ENCODE peak calls at places on chromosomes 6 and 20, in five cellular contexts. B is OCI-LY7; Q is progenitor cell of endocrine pancreas; J is hepatocyte; N is CD8-positive, alpha-beta T cell. D is an unnamed sample.

GRCh38 chr6:149961728-149962425 is 1.9 kb upstream of the ULBP1 start:
- DNase-seq in N (no peak), J (no peak), Q (no peak), B (peak; percentile 59), D (no peak)

GRCh38 chr6:119346914-119347313 is 2.6 kb downstream of the MAN1A1 start:
- DNase-seq in Q (no peak), N (no peak), B (no peak), J (no peak), D (no peak)

GRCh38 chr6:119128252-119128912 is 49.9 kb upstream of the FAM184A start:
- DNase-seq in N (no peak), B (no peak), J (no peak), Q (no peak), D (no peak)

GRCh38 chr6:157555795-157556645 is 175.0 kb downstream of the ZDHHC14 start:
- DNase-seq in B (no peak), Q (no peak), N (no peak), J (no peak), D (no peak)

GRCh38 chr6:41098366-41098765 is 25.6 kb downstream of the NFYA start:
- DNase-seq in J (no peak), Q (no peak), B (no peak), N (no peak), D (no peak)

GRCh38 chr6:31473780-31474725 is 23.9 kb upstream of the MICB start:
- DNase-seq in Q (no peak), J (no peak), B (no peak), N (no peak), D (no peak)

GRCh38 chr20:52539891-52540290 is 348.3 kb upstream of the ZFP64 start:
- DNase-seq in Q (no peak), N (no peak), J (peak; percentile 57), B (peak; percentile 22), D (no peak)

GRCh38 chr6:161344640-161345039 is 70.8 kb upstream of the AGPAT4 start:
- DNase-seq in J (peak; percentile 63), B (no peak), Q (no peak), N (no peak), D (no peak)

GRCh38 chr20:61857884-61858283 is 207.8 kb downstream of the TAF4 start:
- DNase-seq in Q (no peak), B (no peak), J (no peak), N (no peak), D (no peak)

GRCh38 chr20:19205999-19206398 is 6.4 kb upstream of the SLC24A3 start:
- DNase-seq in N (peak; percentile 45), Q (peak; percentile 67), J (peak; percentile 84), B (peak; percentile 57), D (peak; percentile 18)

GRCh38 chr6:150408842-150409241 is 40.0 kb downstream of the IYD start:
- DNase-seq in N (no peak), J (no peak), B (no peak), Q (no peak), D (no peak)

GRCh38 chr20:45339084-45339483 is 9.1 kb downstream of the SDC4 start:
- DNase-seq in N (no peak), B (no peak), Q (no peak), J (peak; percentile 36), D (no peak)

GRCh38 chr6:154347981-154348380 is 8.6 kb downstream of the IPCEF1 start:
- DNase-seq in Q (no peak), B (no peak), J (no peak), N (no peak), D (no peak)

GRCh38 chr6:88165877-88166492 is at the start of gene CNR1:
- DNase-seq in N (no peak), J (peak; percentile 79), Q (peak; percentile 69), B (peak; percentile 83), D (peak; percentile 0)

GRCh38 chr6:158906926-158907325 is 87.8 kb upstream of the EZR start:
- DNase-seq in N (no peak), Q (no peak), B (no peak), J (no peak), D (no peak)

GRCh38 chr6:88650979-88651378 is 312.4 kb downstream of the RNGTT start:
- DNase-seq in Q (no peak), N (no peak), J (no peak), B (no peak), D (no peak)

GRCh38 chr6:14921878-14922277 is 324.0 kb upstream of the JARID2 start:
- DNase-seq in Q (no peak), B (no peak), J (no peak), N (no peak), D (no peak)

GRCh38 chr6:168475188-168476013 is 34.4 kb downstream of the SMOC2 start:
- DNase-seq in B (no peak), N (no peak), J (no peak), Q (no peak), D (no peak)

GRCh38 chr6:32288426-32288825 is 64.6 kb upstream of the NOTCH4 start:
- DNase-seq in J (no peak), Q (no peak), B (no peak), N (no peak), D (no peak)

GRCh38 chr6:160668589-160668988 is 4.5 kb upstream of the LPA start:
- DNase-seq in J (no peak), N (no peak), Q (no peak), B (no peak), D (no peak)

GRCh38 chr20:10992776-10993175 is 319.0 kb upstream of the JAG1 start:
- DNase-seq in Q (no peak), J (no peak), B (no peak), N (no peak), D (no peak)

GRCh38 chr6:1310628-1311399 is 1.1 kb upstream of the FOXQ1 start:
- DNase-seq in B (no peak), N (no peak), Q (no peak), J (peak; percentile 73), D (no peak)

GRCh38 chr20:34111057-34111711 is 859 bp downstream of the EIF2S2 start:
- DNase-seq in J (peak; percentile 40), N (no peak), Q (no peak), B (peak; percentile 38), D (peak; percentile 46)

GRCh38 chr20:38789503-38790209 is 15.8 kb upstream of the PPP1R16B start:
- DNase-seq in J (no peak), B (no peak), N (no peak), Q (no peak), D (no peak)

GRCh38 chr6:167285077-167285770 is 5.9 kb upstream of the UNC93A start:
- DNase-seq in B (no peak), Q (no peak), J (no peak), N (no peak), D (no peak)

GRCh38 chr20:62605236-62605948 is 36.9 kb upstream of the SLCO4A1 start:
- DNase-seq in J (no peak), Q (no peak), N (no peak), B (no peak), D (no peak)

GRCh38 chr20:51473771-51474170 is 68.7 kb downstream of the NFATC2 start:
- DNase-seq in J (no peak), Q (no peak), N (no peak), B (no peak), D (no peak)

GRCh38 chr6:53128842-53129241 is 19.8 kb downstream of the GCM1 start:
- DNase-seq in Q (no peak), N (no peak), J (no peak), B (no peak), D (no peak)

GRCh38 chr6:35728663-35729348 is 8.0 kb upstream of the ARMC12 start:
- DNase-seq in Q (no peak), N (no peak), B (peak; percentile 85), J (no peak), D (no peak)

GRCh38 chr6:39092124-39092523 is 22.9 kb downstream of the SAYSD1 start:
- DNase-seq in B (no peak), N (no peak), J (no peak), Q (no peak), D (no peak)
- TF ChIP-seq CTCF in B (no peak), N (no peak), J (no peak), Q (peak; percentile 32), D (no peak)

GRCh38 chr6:34120953-34121675 is 24.8 kb downstream of the GRM4 start:
- DNase-seq in Q (no peak), N (no peak), B (no peak), J (peak; percentile 13), D (no peak)
- TF ChIP-seq CTCF in Q (no peak), N (no peak), B (no peak), J (no peak), D (no peak)

GRCh38 chr6:139129284-139129683 is 5.6 kb upstream of the HECA start:
- DNase-seq in Q (no peak), B (no peak), N (no peak), J (no peak), D (no peak)

GRCh38 chr6:139119553-139119952 is 15.3 kb upstream of the HECA start:
- DNase-seq in J (no peak), N (no peak), Q (no peak), B (peak; percentile 35), D (no peak)

GRCh38 chr6:139126255-139126654 is 8.6 kb upstream of the HECA start:
- DNase-seq in J (no peak), Q (no peak), N (no peak), B (no peak), D (peak; percentile 80)

DNA sequence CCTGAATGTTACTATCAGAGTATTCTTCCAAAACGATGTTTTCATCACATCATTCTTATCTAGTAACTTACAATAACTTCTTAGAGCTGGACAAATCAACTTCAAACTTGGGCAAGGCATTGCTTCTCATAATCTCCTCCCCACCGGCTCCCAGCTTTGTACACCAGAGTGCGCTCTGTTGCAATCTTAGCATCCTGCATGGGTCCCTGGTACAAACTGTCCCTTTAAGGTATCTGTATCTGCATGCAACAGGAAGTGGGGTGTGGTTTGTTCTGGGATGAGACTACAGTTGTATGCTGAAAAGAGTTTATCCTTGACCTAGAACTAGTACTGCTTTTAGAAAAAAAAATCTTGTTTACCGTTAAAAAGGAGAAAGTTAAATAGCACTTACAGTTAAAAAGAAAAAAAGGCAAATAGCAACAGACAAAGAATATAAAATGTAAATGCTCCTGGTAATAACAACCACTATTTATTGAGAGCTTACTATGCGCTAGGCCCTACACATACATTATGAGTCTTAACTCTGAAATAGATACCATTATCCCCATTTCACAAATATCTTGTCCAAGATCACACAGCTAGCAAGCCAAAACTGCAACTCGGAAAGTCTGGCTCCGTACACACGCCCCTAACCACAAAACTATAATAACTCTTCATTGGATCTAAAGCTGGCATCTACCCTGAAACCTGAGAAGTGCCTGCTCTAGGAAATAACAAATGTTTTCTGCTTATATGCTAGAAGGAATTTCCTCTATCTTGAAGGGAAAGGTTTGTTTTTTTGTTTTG is 9.8 kb upstream of the HECA start:
- DNase-seq in N (peak; percentile 72), J (peak; percentile 74), Q (no peak), B (peak; percentile 92), D (no peak)
- TF ChIP-seq CTCF in N (peak; percentile 86), J (peak; percentile 55), Q (peak; percentile 33), B (peak; percentile 98), D (peak; percentile 38)

DNA sequence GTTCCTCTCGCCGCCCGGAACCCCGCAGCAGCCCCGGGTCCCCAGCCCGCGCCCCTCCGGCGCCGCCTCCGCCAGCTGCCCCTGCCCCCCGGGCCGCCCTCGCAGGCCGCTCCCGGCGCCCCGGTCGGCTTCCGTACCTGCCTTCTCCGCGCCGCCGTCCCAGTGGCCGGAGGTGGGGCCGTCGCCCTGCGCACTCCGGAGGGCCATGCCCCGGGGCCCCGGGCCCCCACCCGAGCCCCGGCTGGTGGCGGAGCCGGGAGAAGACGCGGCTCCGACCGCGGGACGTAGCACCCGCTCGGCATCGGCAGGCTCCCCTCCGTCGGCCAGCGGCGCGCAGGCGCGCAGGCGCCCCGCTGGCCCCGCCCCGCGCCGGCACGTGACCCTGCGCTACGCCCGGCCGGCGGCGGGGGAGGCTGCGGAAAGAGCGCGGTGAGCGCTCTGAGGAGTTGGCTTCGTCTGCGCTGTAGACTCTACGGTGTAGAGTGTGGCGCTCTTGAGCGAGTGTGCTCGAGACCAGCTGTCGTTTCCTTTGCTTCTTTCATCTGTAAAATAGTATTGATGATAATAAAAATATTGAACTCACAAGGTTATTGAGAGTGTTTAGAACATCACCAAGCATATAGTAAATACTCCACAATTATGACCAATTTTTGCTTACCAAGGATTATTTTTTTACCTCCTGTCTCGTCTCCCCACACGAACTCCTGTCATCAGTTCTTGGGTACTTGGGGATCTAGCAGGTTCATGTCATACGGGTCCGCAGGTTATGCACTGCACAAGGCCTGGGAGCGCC is at the start of gene TBC1D20:
- DNase-seq in J (peak; percentile 95), N (peak; percentile 83), Q (peak; percentile 65), B (peak; percentile 95), D (peak; percentile 50)
- TF ChIP-seq CTCF in J (peak; percentile 12), N (no peak), Q (no peak), B (peak; percentile 60), D (peak; percentile 18)